ENCODE peak calls at places on chromosomes 11 and 22, in nine cellular contexts. One of them, this sample, is unnamed.

GRCh38 chr22:27719033-27719341 is 82.6 kb downstream of the MN1 start:
- DNase-seq in iris pigment epithelial cell: no peak
- DNase-seq in RPMI8226: no peak
- DNase-seq in heart right ventricle: no peak
- DNase-seq in T follicular helper cell: no peak
- DNase-seq in GM13977: no peak
- DNase-seq in effector memory CD4-positive, alpha-beta T cell: no peak
- DNase-seq in activated CD8-positive, alpha-beta memory T cell treated with anti-CD3 and anti-CD28 coated beads for 1 hour: no peak
- DNase-seq in skeletal muscle cell: no peak
- DNase-seq in this sample: no peak

GRCh38 chr11:2537010-2537695 is 92.3 kb downstream of the KCNQ1 start:
- DNase-seq in heart right ventricle: no peak
- DNase-seq in iris pigment epithelial cell: no peak
- DNase-seq in GM13977: no peak
- DNase-seq in skeletal muscle cell: no peak
- DNase-seq in activated CD8-positive, alpha-beta memory T cell treated with anti-CD3 and anti-CD28 coated beads for 1 hour: no peak
- DNase-seq in RPMI8226: no peak
- DNase-seq in T follicular helper cell: no peak
- DNase-seq in effector memory CD4-positive, alpha-beta T cell: no peak
- DNase-seq in this sample: no peak

GRCh38 chr11:10409207-10409661 is 45.8 kb upstream of the AMPD3 start:
- DNase-seq in skeletal muscle cell: no peak
- DNase-seq in effector memory CD4-positive, alpha-beta T cell: no peak
- DNase-seq in activated CD8-positive, alpha-beta memory T cell treated with anti-CD3 and anti-CD28 coated beads for 1 hour: no peak
- DNase-seq in RPMI8226: no peak
- DNase-seq in iris pigment epithelial cell: no peak
- DNase-seq in heart right ventricle: no peak
- DNase-seq in T follicular helper cell: no peak
- DNase-seq in GM13977: no peak
- DNase-seq in this sample: no peak

GRCh38 chr11:122599434-122599833 is 56.1 kb upstream of the UBASH3B start:
- DNase-seq in heart right ventricle: no peak
- DNase-seq in activated CD8-positive, alpha-beta memory T cell treated with anti-CD3 and anti-CD28 coated beads for 1 hour: no peak
- DNase-seq in RPMI8226: no peak
- DNase-seq in effector memory CD4-positive, alpha-beta T cell: no peak
- DNase-seq in skeletal muscle cell: no peak
- DNase-seq in GM13977: no peak
- DNase-seq in iris pigment epithelial cell: no peak
- DNase-seq in T follicular helper cell: no peak
- DNase-seq in this sample: no peak

GRCh38 chr11:18253778-18254338 is 5.4 kb upstream of the SAA2 start:
- DNase-seq in RPMI8226: no peak
- DNase-seq in activated CD8-positive, alpha-beta memory T cell treated with anti-CD3 and anti-CD28 coated beads for 1 hour: no peak
- DNase-seq in T follicular helper cell: no peak
- DNase-seq in effector memory CD4-positive, alpha-beta T cell: no peak
- DNase-seq in skeletal muscle cell: no peak
- DNase-seq in iris pigment epithelial cell: no peak
- DNase-seq in GM13977: no peak
- DNase-seq in heart right ventricle: no peak
- DNase-seq in this sample: no peak

GRCh38 chr11:110251837-110252236 is 44.6 kb downstream of the RDX start:
- DNase-seq in iris pigment epithelial cell: peak
- DNase-seq in activated CD8-positive, alpha-beta memory T cell treated with anti-CD3 and anti-CD28 coated beads for 1 hour: no peak
- DNase-seq in T follicular helper cell: no peak
- DNase-seq in skeletal muscle cell: peak
- DNase-seq in RPMI8226: peak
- DNase-seq in GM13977: no peak
- DNase-seq in heart right ventricle: no peak
- DNase-seq in effector memory CD4-positive, alpha-beta T cell: no peak
- DNase-seq in this sample: peak

GRCh38 chr11:59283825-59284772 is 71.4 kb upstream of the MPEG1 start:
- DNase-seq in skeletal muscle cell: peak
- DNase-seq in RPMI8226: peak
- DNase-seq in iris pigment epithelial cell: peak
- DNase-seq in effector memory CD4-positive, alpha-beta T cell: no peak
- DNase-seq in T follicular helper cell: peak
- DNase-seq in GM13977: peak
- DNase-seq in activated CD8-positive, alpha-beta memory T cell treated with anti-CD3 and anti-CD28 coated beads for 1 hour: no peak
- DNase-seq in heart right ventricle: no peak
- DNase-seq in this sample: peak

GRCh38 chr11:104005234-104005855 is 31.1 kb upstream of the DDI1 start:
- DNase-seq in heart right ventricle: no peak
- DNase-seq in iris pigment epithelial cell: peak
- DNase-seq in activated CD8-positive, alpha-beta memory T cell treated with anti-CD3 and anti-CD28 coated beads for 1 hour: no peak
- DNase-seq in T follicular helper cell: no peak
- DNase-seq in GM13977: no peak
- DNase-seq in effector memory CD4-positive, alpha-beta T cell: no peak
- DNase-seq in RPMI8226: no peak
- DNase-seq in skeletal muscle cell: no peak
- DNase-seq in this sample: no peak

GRCh38 chr11:116864531-116864930 is 27.1 kb upstream of the APOA1 start:
- DNase-seq in effector memory CD4-positive, alpha-beta T cell: no peak
- DNase-seq in skeletal muscle cell: no peak
- DNase-seq in T follicular helper cell: no peak
- DNase-seq in heart right ventricle: no peak
- DNase-seq in activated CD8-positive, alpha-beta memory T cell treated with anti-CD3 and anti-CD28 coated beads for 1 hour: no peak
- DNase-seq in iris pigment epithelial cell: no peak
- DNase-seq in RPMI8226: no peak
- DNase-seq in GM13977: no peak
- DNase-seq in this sample: no peak

GRCh38 chr22:25389541-25389919 is 170.1 kb downstream of the CRYBB2 start:
- DNase-seq in GM13977: no peak
- DNase-seq in activated CD8-positive, alpha-beta memory T cell treated with anti-CD3 and anti-CD28 coated beads for 1 hour: no peak
- DNase-seq in RPMI8226: no peak
- DNase-seq in effector memory CD4-positive, alpha-beta T cell: no peak
- DNase-seq in heart right ventricle: no peak
- DNase-seq in T follicular helper cell: no peak
- DNase-seq in skeletal muscle cell: no peak
- DNase-seq in iris pigment epithelial cell: no peak
- DNase-seq in this sample: no peak

GRCh38 chr22:31923166-31923565 is 21.2 kb upstream of the YWHAH start:
- DNase-seq in effector memory CD4-positive, alpha-beta T cell: no peak
- DNase-seq in RPMI8226: peak
- DNase-seq in GM13977: no peak
- DNase-seq in skeletal muscle cell: no peak
- DNase-seq in iris pigment epithelial cell: no peak
- DNase-seq in T follicular helper cell: no peak
- DNase-seq in activated CD8-positive, alpha-beta memory T cell treated with anti-CD3 and anti-CD28 coated beads for 1 hour: no peak
- DNase-seq in heart right ventricle: no peak
- DNase-seq in this sample: no peak

GRCh38 chr11:70790671-70791300 is 392.5 kb downstream of the CTTN start:
- DNase-seq in activated CD8-positive, alpha-beta memory T cell treated with anti-CD3 and anti-CD28 coated beads for 1 hour: no peak
- DNase-seq in iris pigment epithelial cell: no peak
- DNase-seq in effector memory CD4-positive, alpha-beta T cell: no peak
- DNase-seq in heart right ventricle: no peak
- DNase-seq in skeletal muscle cell: no peak
- DNase-seq in GM13977: no peak
- DNase-seq in T follicular helper cell: no peak
- DNase-seq in RPMI8226: no peak
- DNase-seq in this sample: no peak

GRCh38 chr11:45180888-45181594 is 34.6 kb downstream of the PRDM11 start:
- DNase-seq in activated CD8-positive, alpha-beta memory T cell treated with anti-CD3 and anti-CD28 coated beads for 1 hour: peak
- DNase-seq in T follicular helper cell: no peak
- DNase-seq in RPMI8226: no peak
- DNase-seq in GM13977: peak
- DNase-seq in heart right ventricle: peak
- DNase-seq in skeletal muscle cell: no peak
- DNase-seq in iris pigment epithelial cell: peak
- DNase-seq in effector memory CD4-positive, alpha-beta T cell: peak
- DNase-seq in this sample: no peak

GRCh38 chr11:101582242-101583052 is 1.4 kb downstream of the TRPC6 start:
- DNase-seq in T follicular helper cell: no peak
- DNase-seq in GM13977: no peak
- DNase-seq in skeletal muscle cell: no peak
- DNase-seq in activated CD8-positive, alpha-beta memory T cell treated with anti-CD3 and anti-CD28 coated beads for 1 hour: no peak
- DNase-seq in heart right ventricle: no peak
- DNase-seq in RPMI8226: no peak
- DNase-seq in effector memory CD4-positive, alpha-beta T cell: no peak
- DNase-seq in iris pigment epithelial cell: no peak
- DNase-seq in this sample: no peak

GRCh38 chr22:23248583-23248982 is 68.3 kb downstream of the BCR start:
- DNase-seq in iris pigment epithelial cell: peak
- DNase-seq in RPMI8226: no peak
- DNase-seq in T follicular helper cell: no peak
- DNase-seq in skeletal muscle cell: no peak
- DNase-seq in activated CD8-positive, alpha-beta memory T cell treated with anti-CD3 and anti-CD28 coated beads for 1 hour: no peak
- DNase-seq in effector memory CD4-positive, alpha-beta T cell: no peak
- DNase-seq in GM13977: no peak
- DNase-seq in heart right ventricle: no peak
- DNase-seq in this sample: no peak

GRCh38 chr11:21654091-21654490 is 538.8 kb upstream of the ANO5 start:
- DNase-seq in T follicular helper cell: no peak
- DNase-seq in effector memory CD4-positive, alpha-beta T cell: no peak
- DNase-seq in activated CD8-positive, alpha-beta memory T cell treated with anti-CD3 and anti-CD28 coated beads for 1 hour: no peak
- DNase-seq in skeletal muscle cell: no peak
- DNase-seq in GM13977: no peak
- DNase-seq in heart right ventricle: no peak
- DNase-seq in RPMI8226: no peak
- DNase-seq in iris pigment epithelial cell: no peak
- DNase-seq in this sample: no peak

GRCh38 chr11:112012877-112013276 is 12.3 kb upstream of the DLAT start:
- DNase-seq in T follicular helper cell: no peak
- DNase-seq in GM13977: no peak
- DNase-seq in RPMI8226: no peak
- DNase-seq in iris pigment epithelial cell: peak
- DNase-seq in activated CD8-positive, alpha-beta memory T cell treated with anti-CD3 and anti-CD28 coated beads for 1 hour: no peak
- DNase-seq in skeletal muscle cell: peak
- DNase-seq in effector memory CD4-positive, alpha-beta T cell: no peak
- DNase-seq in heart right ventricle: no peak
- DNase-seq in this sample: no peak

GRCh38 chr11:93370260-93370659 is 39.7 kb downstream of the DEUP1 start:
- DNase-seq in GM13977: no peak
- DNase-seq in T follicular helper cell: no peak
- DNase-seq in skeletal muscle cell: no peak
- DNase-seq in RPMI8226: no peak
- DNase-seq in activated CD8-positive, alpha-beta memory T cell treated with anti-CD3 and anti-CD28 coated beads for 1 hour: no peak
- DNase-seq in effector memory CD4-positive, alpha-beta T cell: no peak
- DNase-seq in heart right ventricle: no peak
- DNase-seq in iris pigment epithelial cell: peak
- DNase-seq in this sample: no peak

GRCh38 chr11:75249704-75250103 is 9.1 kb downstream of the TPBGL start:
- DNase-seq in iris pigment epithelial cell: no peak
- DNase-seq in heart right ventricle: no peak
- DNase-seq in RPMI8226: no peak
- DNase-seq in activated CD8-positive, alpha-beta memory T cell treated with anti-CD3 and anti-CD28 coated beads for 1 hour: no peak
- DNase-seq in T follicular helper cell: no peak
- DNase-seq in GM13977: no peak
- DNase-seq in skeletal muscle cell: no peak
- DNase-seq in effector memory CD4-positive, alpha-beta T cell: no peak
- DNase-seq in this sample: no peak

GRCh38 chr11:99275521-99275920 is 254.8 kb downstream of the CNTN5 start:
- DNase-seq in GM13977: no peak
- DNase-seq in activated CD8-positive, alpha-beta memory T cell treated with anti-CD3 and anti-CD28 coated beads for 1 hour: no peak
- DNase-seq in iris pigment epithelial cell: no peak
- DNase-seq in RPMI8226: no peak
- DNase-seq in effector memory CD4-positive, alpha-beta T cell: no peak
- DNase-seq in heart right ventricle: no peak
- DNase-seq in T follicular helper cell: no peak
- DNase-seq in skeletal muscle cell: no peak
- DNase-seq in this sample: no peak

GRCh38 chr11:102666331-102666957 is 39.1 kb downstream of the MMP27 start:
- DNase-seq in heart right ventricle: no peak
- DNase-seq in activated CD8-positive, alpha-beta memory T cell treated with anti-CD3 and anti-CD28 coated beads for 1 hour: no peak
- DNase-seq in iris pigment epithelial cell: peak
- DNase-seq in RPMI8226: peak
- DNase-seq in T follicular helper cell: peak
- DNase-seq in effector memory CD4-positive, alpha-beta T cell: no peak
- DNase-seq in GM13977: peak
- DNase-seq in skeletal muscle cell: no peak
- DNase-seq in this sample: peak

GRCh38 chr11:24747275-24748251 is 250.7 kb downstream of the LUZP2 start:
- DNase-seq in heart right ventricle: no peak
- DNase-seq in activated CD8-positive, alpha-beta memory T cell treated with anti-CD3 and anti-CD28 coated beads for 1 hour: no peak
- DNase-seq in effector memory CD4-positive, alpha-beta T cell: no peak
- DNase-seq in skeletal muscle cell: no peak
- DNase-seq in GM13977: no peak
- DNase-seq in RPMI8226: peak
- DNase-seq in iris pigment epithelial cell: no peak
- DNase-seq in T follicular helper cell: no peak
- DNase-seq in this sample: no peak

GRCh38 chr11:8092587-8093424 is 11.8 kb downstream of the TUB start:
- DNase-seq in activated CD8-positive, alpha-beta memory T cell treated with anti-CD3 and anti-CD28 coated beads for 1 hour: no peak
- DNase-seq in effector memory CD4-positive, alpha-beta T cell: no peak
- DNase-seq in heart right ventricle: peak
- DNase-seq in T follicular helper cell: peak
- DNase-seq in skeletal muscle cell: no peak
- DNase-seq in iris pigment epithelial cell: peak
- DNase-seq in RPMI8226: peak
- DNase-seq in GM13977: peak
- DNase-seq in this sample: peak

GRCh38 chr22:49936973-49937757 is 18.7 kb downstream of the CRELD2 start:
- DNase-seq in GM13977: no peak
- DNase-seq in effector memory CD4-positive, alpha-beta T cell: no peak
- DNase-seq in activated CD8-positive, alpha-beta memory T cell treated with anti-CD3 and anti-CD28 coated beads for 1 hour: no peak
- DNase-seq in RPMI8226: peak
- DNase-seq in heart right ventricle: peak
- DNase-seq in T follicular helper cell: no peak
- DNase-seq in skeletal muscle cell: no peak
- DNase-seq in iris pigment epithelial cell: no peak
- DNase-seq in this sample: no peak

GRCh38 chr22:29201722-29202230 is 3.9 kb upstream of the EMID1 start:
- DNase-seq in activated CD8-positive, alpha-beta memory T cell treated with anti-CD3 and anti-CD28 coated beads for 1 hour: no peak
- DNase-seq in skeletal muscle cell: no peak
- DNase-seq in RPMI8226: no peak
- DNase-seq in GM13977: peak
- DNase-seq in iris pigment epithelial cell: no peak
- DNase-seq in effector memory CD4-positive, alpha-beta T cell: no peak
- DNase-seq in heart right ventricle: no peak
- DNase-seq in T follicular helper cell: no peak
- DNase-seq in this sample: no peak

GRCh38 chr22:26239561-26239960 is 70.3 kb downstream of the SEZ6L start:
- DNase-seq in skeletal muscle cell: no peak
- DNase-seq in iris pigment epithelial cell: no peak
- DNase-seq in GM13977: no peak
- DNase-seq in activated CD8-positive, alpha-beta memory T cell treated with anti-CD3 and anti-CD28 coated beads for 1 hour: no peak
- DNase-seq in RPMI8226: no peak
- DNase-seq in effector memory CD4-positive, alpha-beta T cell: no peak
- DNase-seq in T follicular helper cell: no peak
- DNase-seq in heart right ventricle: no peak
- DNase-seq in this sample: no peak

GRCh38 chr11:3109921-3110706 is 52.9 kb upstream of the CARS1 start:
- DNase-seq in effector memory CD4-positive, alpha-beta T cell: no peak
- DNase-seq in GM13977: peak
- DNase-seq in skeletal muscle cell: no peak
- DNase-seq in heart right ventricle: peak
- DNase-seq in activated CD8-positive, alpha-beta memory T cell treated with anti-CD3 and anti-CD28 coated beads for 1 hour: peak
- DNase-seq in RPMI8226: peak
- DNase-seq in T follicular helper cell: no peak
- DNase-seq in iris pigment epithelial cell: peak
- DNase-seq in this sample: no peak

GRCh38 chr11:94664336-94664735 is 97.2 kb downstream of the PIWIL4 start:
- DNase-seq in GM13977: no peak
- DNase-seq in RPMI8226: no peak
- DNase-seq in skeletal muscle cell: no peak
- DNase-seq in effector memory CD4-positive, alpha-beta T cell: no peak
- DNase-seq in heart right ventricle: no peak
- DNase-seq in iris pigment epithelial cell: peak
- DNase-seq in activated CD8-positive, alpha-beta memory T cell treated with anti-CD3 and anti-CD28 coated beads for 1 hour: no peak
- DNase-seq in T follicular helper cell: no peak
- DNase-seq in this sample: no peak

This sample was measured in glomerular endothelial cell.